ENCODE peak calls at places on chromosomes 7 and 10, in ten cellular contexts. F, M, T, X, R, Z, B, L, O and E are unnamed samples.

GRCh38 chr7:65225422-65226006 is 148.1 kb upstream of the ZNF92 start:
- DNase-seq in O (no peak), R (no peak), F (no peak), X (no peak), L (no peak), B (no peak), M (no peak), T (no peak), Z (no peak), E (no peak)

GRCh38 chr10:33109788-33110469 is 151.9 kb upstream of the ITGB1 start:
- DNase-seq in R (no peak), F (no peak), X (no peak), B (no peak), L (no peak), M (no peak), Z (no peak), O (no peak), T (no peak), E (no peak)

GRCh38 chr7:55366461-55367138 is 1.5 kb downstream of the LANCL2 start:
- DNase-seq in T (no peak), F (no peak), L (no peak), B (no peak), Z (no peak), O (no peak), X (peak), R (no peak), M (no peak), E (peak)

GRCh38 chr7:127976056-127976455 is 55.2 kb downstream of the LRRC4 start:
- DNase-seq in R (no peak), F (no peak), X (peak), L (peak), Z (no peak), M (no peak), T (no peak), O (no peak), B (no peak), E (no peak)

GRCh38 chr7:95874129-95874528 is 101.8 kb downstream of the DYNC1I1 start:
- DNase-seq in F (no peak), L (no peak), R (no peak), X (no peak), M (no peak), B (no peak), Z (no peak), T (no peak), O (no peak), E (no peak)

GRCh38 chr7:113752289-113752688 is 166.5 kb downstream of the PPP1R3A start:
- DNase-seq in M (no peak), O (no peak), R (no peak), L (no peak), B (no peak), T (no peak), Z (no peak), X (no peak), F (no peak), E (no peak)

GRCh38 chr7:134448359-134449229 is 10.3 kb downstream of the AKR1B1 start:
- DNase-seq in R (no peak), L (no peak), F (no peak), Z (no peak), O (no peak), M (no peak), T (no peak), X (peak), B (peak), E (peak)

GRCh38 chr7:29479606-29480200 is 83.9 kb upstream of the PRR15 start:
- DNase-seq in X (no peak), F (no peak), Z (no peak), L (no peak), M (no peak), T (no peak), R (peak), B (no peak), O (peak), E (no peak)

GRCh38 chr7:116689787-116690186 is 17.8 kb downstream of the MET start:
- DNase-seq in R (no peak), M (no peak), F (no peak), B (no peak), T (no peak), L (no peak), Z (no peak), O (no peak), X (peak), E (no peak)

GRCh38 chr7:106504620-106505019 is 156.3 kb downstream of the CCDC71L start:
- DNase-seq in T (no peak), F (no peak), L (no peak), R (no peak), X (peak), B (no peak), O (no peak), Z (no peak), M (no peak), E (no peak)

GRCh38 chr10:43962346-43963191 is 313.9 kb upstream of the ZNF32 start:
- DNase-seq in X (no peak), L (peak), T (no peak), O (no peak), R (no peak), F (no peak), B (peak), M (no peak), Z (no peak), E (no peak)

GRCh38 chr10:44589931-44590330 is 205.0 kb upstream of the CXCL12 start:
- DNase-seq in B (no peak), R (no peak), L (no peak), X (no peak), F (no peak), M (no peak), T (no peak), Z (no peak), O (no peak), E (no peak)